ENCODE peak calls at places on chromosomes 1 and 21, in five cellular contexts. One of them, this sample, is unnamed.

GRCh38 chr1:71298633-71299032 is 217.8 kb upstream of the ZRANB2 start:
- DNase-seq in GM06990: no peak
- DNase-seq in left ventricle myocardium inferior: no peak
- DNase-seq in esophagus squamous epithelium: no peak
- DNase-seq in lower lobe of right lung: no peak
- DNase-seq in this sample: no peak

GRCh38 chr21:45318556-45319341 is 31.1 kb upstream of the POFUT2 start:
- DNase-seq in esophagus squamous epithelium: no peak
- DNase-seq in lower lobe of right lung: peak
- DNase-seq in left ventricle myocardium inferior: peak
- DNase-seq in GM06990: no peak
- DNase-seq in this sample: no peak

GRCh38 chr1:161106434-161106833 is 8.3 kb downstream of the KLHDC9 start:
- DNase-seq in esophagus squamous epithelium: no peak
- DNase-seq in GM06990: no peak
- DNase-seq in left ventricle myocardium inferior: no peak
- DNase-seq in lower lobe of right lung: no peak
- DNase-seq in this sample: no peak

GRCh38 chr1:223771814-223772770 is 59.8 kb downstream of the CAPN2 start:
- DNase-seq in GM06990: peak
- DNase-seq in lower lobe of right lung: peak
- DNase-seq in left ventricle myocardium inferior: peak
- DNase-seq in esophagus squamous epithelium: no peak
- DNase-seq in this sample: no peak

GRCh38 chr21:43190544-43191340 is 21.9 kb downstream of the CRYAA start:
- DNase-seq in GM06990: no peak
- DNase-seq in esophagus squamous epithelium: no peak
- DNase-seq in left ventricle myocardium inferior: no peak
- DNase-seq in lower lobe of right lung: no peak
- DNase-seq in this sample: no peak

GRCh38 chr1:84712288-84712874 is 22.1 kb upstream of the SSX2IP start:
- DNase-seq in esophagus squamous epithelium: no peak
- DNase-seq in lower lobe of right lung: no peak
- DNase-seq in GM06990: no peak
- DNase-seq in left ventricle myocardium inferior: no peak
- DNase-seq in this sample: no peak

GRCh38 chr1:35564037-35564883 is 6.7 kb downstream of the NCDN start:
- DNase-seq in GM06990: no peak
- DNase-seq in lower lobe of right lung: peak
- DNase-seq in left ventricle myocardium inferior: peak
- DNase-seq in esophagus squamous epithelium: no peak
- DNase-seq in this sample: peak

GRCh38 chr1:200619894-200620272 is 668 bp downstream of the KIF14 start:
- DNase-seq in esophagus squamous epithelium: no peak
- DNase-seq in lower lobe of right lung: no peak
- DNase-seq in left ventricle myocardium inferior: no peak
- DNase-seq in GM06990: no peak
- DNase-seq in this sample: no peak

GRCh38 chr1:211874521-211875347 is 44.2 kb upstream of the LPGAT1 start:
- DNase-seq in left ventricle myocardium inferior: no peak
- DNase-seq in lower lobe of right lung: peak
- DNase-seq in GM06990: no peak
- DNase-seq in esophagus squamous epithelium: no peak
- DNase-seq in this sample: no peak

GRCh38 chr1:107147813-107148212 is 7.0 kb downstream of the NTNG1 start:
- DNase-seq in lower lobe of right lung: no peak
- DNase-seq in esophagus squamous epithelium: no peak
- DNase-seq in left ventricle myocardium inferior: no peak
- DNase-seq in GM06990: no peak
- DNase-seq in this sample: no peak

GRCh38 chr1:207807395-207808321 is 55.8 kb downstream of the CD46 start:
- DNase-seq in GM06990: no peak
- DNase-seq in esophagus squamous epithelium: no peak
- DNase-seq in lower lobe of right lung: peak
- DNase-seq in left ventricle myocardium inferior: peak
- DNase-seq in this sample: no peak

GRCh38 chr1:91005285-91005684 is 16.6 kb downstream of the ZNF644 start:
- DNase-seq in GM06990: no peak
- DNase-seq in lower lobe of right lung: no peak
- DNase-seq in esophagus squamous epithelium: no peak
- DNase-seq in left ventricle myocardium inferior: no peak
- DNase-seq in this sample: no peak

GRCh38 chr21:42376338-42376982 is 10.1 kb upstream of the TFF1 start:
- DNase-seq in lower lobe of right lung: peak
- DNase-seq in esophagus squamous epithelium: no peak
- DNase-seq in GM06990: no peak
- DNase-seq in left ventricle myocardium inferior: no peak
- DNase-seq in this sample: peak

GRCh38 chr1:165444897-165445370 is at the start of gene RXRG:
- DNase-seq in GM06990: no peak
- DNase-seq in lower lobe of right lung: peak
- DNase-seq in esophagus squamous epithelium: no peak
- DNase-seq in left ventricle myocardium inferior: peak
- DNase-seq in this sample: no peak
- H3K4me3 ChIP-seq in GM06990: no peak
- H3K4me3 ChIP-seq in lower lobe of right lung: peak
- H3K4me3 ChIP-seq in esophagus squamous epithelium: peak
- H3K4me3 ChIP-seq in left ventricle myocardium inferior: peak
- H3K4me3 ChIP-seq in this sample: no peak

DNA sequence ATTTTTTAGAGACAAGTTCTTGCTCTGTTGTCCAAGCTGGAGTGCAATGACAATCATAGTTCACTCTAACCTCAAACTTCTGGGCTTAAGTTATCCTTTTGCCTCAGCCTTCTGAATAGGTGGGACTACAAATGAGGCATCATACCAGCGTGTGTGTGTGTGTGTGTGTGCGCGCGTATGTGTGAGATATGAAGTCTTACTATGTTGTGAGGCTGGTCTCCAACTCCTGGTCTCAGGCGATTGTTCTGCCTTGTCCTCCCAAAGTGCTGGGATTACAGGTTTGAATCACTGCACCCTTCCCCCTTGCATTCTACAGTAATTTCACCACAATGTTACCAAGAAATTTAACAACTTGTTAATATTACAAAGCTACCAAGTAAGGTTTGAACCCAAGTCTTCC is 688 bp upstream of the GBP2 start:
- DNase-seq in lower lobe of right lung: no peak
- DNase-seq in left ventricle myocardium inferior: no peak
- DNase-seq in GM06990: no peak
- DNase-seq in esophagus squamous epithelium: no peak
- DNase-seq in this sample: no peak
- H3K4me3 ChIP-seq in lower lobe of right lung: peak
- H3K4me3 ChIP-seq in left ventricle myocardium inferior: no peak
- H3K4me3 ChIP-seq in GM06990: no peak
- H3K4me3 ChIP-seq in esophagus squamous epithelium: peak
- H3K4me3 ChIP-seq in this sample: peak

GRCh38 chr1:228059536-228060457 is 22.7 kb upstream of the ARF1 start:
- DNase-seq in left ventricle myocardium inferior: no peak
- DNase-seq in GM06990: peak
- DNase-seq in esophagus squamous epithelium: no peak
- DNase-seq in lower lobe of right lung: peak
- DNase-seq in this sample: peak

GRCh38 chr1:228058172-228058980 is 24.1 kb upstream of the ARF1 start:
- DNase-seq in GM06990: no peak
- DNase-seq in lower lobe of right lung: no peak
- DNase-seq in esophagus squamous epithelium: no peak
- DNase-seq in left ventricle myocardium inferior: no peak
- DNase-seq in this sample: no peak

GRCh38 chr1:228060458-228061190 is 21.9 kb upstream of the ARF1 start:
- DNase-seq in lower lobe of right lung: peak
- DNase-seq in left ventricle myocardium inferior: no peak
- DNase-seq in esophagus squamous epithelium: no peak
- DNase-seq in GM06990: no peak
- DNase-seq in this sample: no peak

GRCh38 chr1:228061411-228062084 is 21.0 kb upstream of the ARF1 start:
- DNase-seq in esophagus squamous epithelium: no peak
- DNase-seq in GM06990: no peak
- DNase-seq in lower lobe of right lung: no peak
- DNase-seq in left ventricle myocardium inferior: no peak
- DNase-seq in this sample: no peak

DNA sequence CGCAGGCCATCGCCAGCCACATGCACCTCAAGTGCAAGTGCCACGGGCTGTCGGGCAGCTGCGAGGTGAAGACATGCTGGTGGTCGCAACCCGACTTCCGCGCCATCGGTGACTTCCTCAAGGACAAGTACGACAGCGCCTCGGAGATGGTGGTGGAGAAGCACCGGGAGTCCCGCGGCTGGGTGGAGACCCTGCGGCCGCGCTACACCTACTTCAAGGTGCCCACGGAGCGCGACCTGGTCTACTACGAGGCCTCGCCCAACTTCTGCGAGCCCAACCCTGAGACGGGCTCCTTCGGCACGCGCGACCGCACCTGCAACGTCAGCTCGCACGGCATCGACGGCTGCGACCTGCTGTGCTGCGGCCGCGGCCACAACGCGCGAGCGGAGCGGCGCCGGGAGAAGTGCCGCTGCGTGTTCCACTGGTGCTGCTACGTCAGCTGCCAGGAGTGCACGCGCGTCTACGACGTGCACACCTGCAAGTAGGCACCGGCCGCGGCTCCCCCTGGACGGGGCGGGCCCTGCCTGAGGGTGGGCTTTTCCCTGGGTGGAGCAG is 23.4 kb upstream of the ARF1 start:
- DNase-seq in GM06990: peak
- DNase-seq in left ventricle myocardium inferior: no peak
- DNase-seq in esophagus squamous epithelium: no peak
- DNase-seq in lower lobe of right lung: no peak
- DNase-seq in this sample: peak
- H3K4me3 ChIP-seq in GM06990: no peak
- H3K4me3 ChIP-seq in left ventricle myocardium inferior: peak
- H3K4me3 ChIP-seq in esophagus squamous epithelium: peak
- H3K4me3 ChIP-seq in lower lobe of right lung: peak
- H3K4me3 ChIP-seq in this sample: peak

DNA sequence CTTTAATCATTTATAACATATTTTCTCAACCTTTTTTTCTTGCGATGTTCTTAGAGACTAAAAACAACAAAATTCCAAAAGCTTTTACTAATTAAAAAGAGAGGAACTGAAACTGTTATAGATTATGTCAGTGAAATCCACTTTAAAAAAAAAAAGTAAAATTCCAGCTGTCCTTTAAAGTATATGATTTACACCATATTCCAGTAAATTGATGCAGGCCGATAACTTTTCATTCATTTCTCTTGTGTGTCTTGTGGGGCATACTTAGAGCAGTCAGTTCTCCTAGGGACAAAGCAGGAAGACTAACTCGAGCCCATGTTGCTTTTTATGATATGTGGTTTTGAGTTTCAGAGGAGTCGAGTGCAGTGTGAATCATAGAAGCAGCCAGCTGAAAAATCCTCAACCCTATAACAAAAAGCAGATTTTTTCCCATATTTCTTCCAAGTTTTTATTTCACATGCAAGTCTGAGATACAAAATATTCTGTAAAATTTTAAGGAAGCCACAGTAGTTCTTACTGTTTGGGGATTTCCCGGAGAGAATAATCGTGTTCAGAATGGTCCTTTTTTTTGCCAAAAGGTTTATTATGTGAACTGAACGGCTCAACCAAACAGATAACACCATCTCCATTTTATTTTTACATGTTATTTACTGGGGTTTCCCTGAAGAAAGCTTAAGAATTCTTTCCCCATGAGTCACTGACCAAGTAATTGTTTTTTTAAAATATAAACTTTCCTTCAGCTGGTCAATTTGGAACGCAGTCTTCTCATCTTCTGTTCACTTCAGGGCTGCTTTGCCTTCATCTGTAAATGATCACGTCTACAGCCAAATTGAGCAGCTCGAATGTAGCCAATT is 77.0 kb upstream of the C1orf105 start:
- DNase-seq in lower lobe of right lung: no peak
- DNase-seq in left ventricle myocardium inferior: no peak
- DNase-seq in esophagus squamous epithelium: no peak
- DNase-seq in GM06990: peak
- DNase-seq in this sample: no peak
- H3K4me3 ChIP-seq in lower lobe of right lung: no peak
- H3K4me3 ChIP-seq in left ventricle myocardium inferior: no peak
- H3K4me3 ChIP-seq in esophagus squamous epithelium: no peak
- H3K4me3 ChIP-seq in GM06990: no peak
- H3K4me3 ChIP-seq in this sample: no peak

GRCh38 chr1:25877155-25877554 is 1.6 kb upstream of the PAQR7 start:
- DNase-seq in lower lobe of right lung: no peak
- DNase-seq in left ventricle myocardium inferior: no peak
- DNase-seq in esophagus squamous epithelium: no peak
- DNase-seq in GM06990: no peak
- DNase-seq in this sample: no peak
- H3K4me3 ChIP-seq in lower lobe of right lung: no peak
- H3K4me3 ChIP-seq in left ventricle myocardium inferior: no peak
- H3K4me3 ChIP-seq in esophagus squamous epithelium: no peak
- H3K4me3 ChIP-seq in GM06990: no peak
- H3K4me3 ChIP-seq in this sample: no peak

GRCh38 chr1:113002297-113002696 is 46.3 kb upstream of the SLC16A1 start:
- DNase-seq in esophagus squamous epithelium: no peak
- DNase-seq in left ventricle myocardium inferior: no peak
- DNase-seq in lower lobe of right lung: no peak
- DNase-seq in GM06990: no peak
- DNase-seq in this sample: no peak
- H3K4me3 ChIP-seq in esophagus squamous epithelium: no peak
- H3K4me3 ChIP-seq in left ventricle myocardium inferior: no peak
- H3K4me3 ChIP-seq in lower lobe of right lung: no peak
- H3K4me3 ChIP-seq in GM06990: no peak
- H3K4me3 ChIP-seq in this sample: no peak

GRCh38 chr1:13893456-13893855 is 193.5 kb downstream of the PRDM2 start:
- DNase-seq in lower lobe of right lung: no peak
- DNase-seq in GM06990: no peak
- DNase-seq in left ventricle myocardium inferior: no peak
- DNase-seq in esophagus squamous epithelium: no peak
- DNase-seq in this sample: no peak

GRCh38 chr1:13892671-13893325 is 192.8 kb downstream of the PRDM2 start:
- DNase-seq in lower lobe of right lung: no peak
- DNase-seq in esophagus squamous epithelium: no peak
- DNase-seq in GM06990: no peak
- DNase-seq in left ventricle myocardium inferior: peak
- DNase-seq in this sample: no peak

GRCh38 chr1:13890766-13891165 is 190.8 kb downstream of the PRDM2 start:
- DNase-seq in esophagus squamous epithelium: no peak
- DNase-seq in lower lobe of right lung: no peak
- DNase-seq in left ventricle myocardium inferior: no peak
- DNase-seq in GM06990: no peak
- DNase-seq in this sample: no peak

GRCh38 chr1:13889495-13889894 is 189.5 kb downstream of the PRDM2 start:
- DNase-seq in lower lobe of right lung: no peak
- DNase-seq in GM06990: no peak
- DNase-seq in left ventricle myocardium inferior: no peak
- DNase-seq in esophagus squamous epithelium: no peak
- DNase-seq in this sample: no peak

DNA sequence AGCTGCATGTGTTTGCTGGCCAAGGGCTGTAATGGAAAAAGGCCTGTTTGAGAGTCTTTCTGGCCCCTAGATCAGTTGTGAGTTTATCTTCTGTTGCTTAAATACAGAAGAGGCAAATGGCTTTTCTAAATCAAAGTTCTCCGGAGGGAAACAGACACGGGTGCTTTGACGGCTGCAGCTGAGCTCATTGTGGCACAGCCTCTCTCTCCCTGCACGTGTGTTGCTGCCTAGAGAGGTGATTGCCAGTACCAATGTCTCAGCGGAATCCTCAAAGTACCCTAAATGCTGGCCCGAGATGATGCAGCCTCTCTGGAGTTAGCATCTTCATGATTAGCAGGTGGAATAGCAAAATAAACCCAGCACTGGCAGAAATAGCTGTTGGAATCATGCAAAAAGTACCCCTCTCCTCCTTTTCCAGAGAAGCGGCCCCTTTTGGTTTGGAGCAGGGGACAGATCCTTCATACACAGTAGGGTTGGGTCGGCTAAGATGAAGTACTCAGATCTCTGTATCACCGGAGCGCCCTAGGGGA is 192.2 kb downstream of the PRDM2 start:
- DNase-seq in GM06990: no peak
- DNase-seq in lower lobe of right lung: no peak
- DNase-seq in esophagus squamous epithelium: no peak
- DNase-seq in left ventricle myocardium inferior: no peak
- DNase-seq in this sample: no peak
- H3K4me3 ChIP-seq in GM06990: no peak
- H3K4me3 ChIP-seq in lower lobe of right lung: peak
- H3K4me3 ChIP-seq in esophagus squamous epithelium: peak
- H3K4me3 ChIP-seq in left ventricle myocardium inferior: peak
- H3K4me3 ChIP-seq in this sample: no peak

This sample was measured in CD8-positive, alpha-beta memory T cell.